ENCODE peak calls at places on chromosome 1, in six cellular contexts. One of them, this sample, is unnamed.

GRCh38 chr1:44053394-44053793 is 22.1 kb upstream of the SLC6A9 start:
- DNase-seq in EH: no peak
- DNase-seq in B cell: no peak
- DNase-seq in WTC11: no peak
- DNase-seq in choroid plexus epithelial cell: no peak
- DNase-seq in mucosa of gallbladder: no peak
- DNase-seq in this sample: no peak

GRCh38 chr1:244020086-244020485 is 31.0 kb upstream of the ZBTB18 start:
- DNase-seq in EH: peak
- DNase-seq in B cell: no peak
- DNase-seq in WTC11: no peak
- DNase-seq in choroid plexus epithelial cell: no peak
- DNase-seq in mucosa of gallbladder: no peak
- DNase-seq in this sample: no peak

GRCh38 chr1:160761886-160762285 is 22.8 kb downstream of the SLAMF7 start:
- DNase-seq in EH: no peak
- DNase-seq in B cell: no peak
- DNase-seq in WTC11: no peak
- DNase-seq in choroid plexus epithelial cell: no peak
- DNase-seq in mucosa of gallbladder: no peak
- DNase-seq in this sample: no peak

GRCh38 chr1:231161711-231162299 is at the start of gene TRIM67:
- DNase-seq in EH: no peak
- DNase-seq in B cell: no peak
- DNase-seq in WTC11: peak
- DNase-seq in choroid plexus epithelial cell: peak
- DNase-seq in mucosa of gallbladder: no peak
- DNase-seq in this sample: no peak

GRCh38 chr1:184150776-184151531 is 99.4 kb downstream of the TSEN15 start:
- DNase-seq in EH: peak
- DNase-seq in B cell: no peak
- DNase-seq in WTC11: no peak
- DNase-seq in choroid plexus epithelial cell: peak
- DNase-seq in mucosa of gallbladder: no peak
- DNase-seq in this sample: peak

GRCh38 chr1:204872262-204872881 is 1.7 kb downstream of the NFASC start:
- DNase-seq in EH: peak
- DNase-seq in B cell: no peak
- DNase-seq in WTC11: no peak
- DNase-seq in choroid plexus epithelial cell: no peak
- DNase-seq in mucosa of gallbladder: no peak
- DNase-seq in this sample: no peak

GRCh38 chr1:236307437-236307836 is 25.7 kb upstream of the ERO1B start:
- DNase-seq in EH: no peak
- DNase-seq in B cell: no peak
- DNase-seq in WTC11: no peak
- DNase-seq in choroid plexus epithelial cell: no peak
- DNase-seq in mucosa of gallbladder: no peak
- DNase-seq in this sample: no peak

GRCh38 chr1:27322569-27323116 is 680 bp downstream of the TMEM222 start:
- DNase-seq in EH: no peak
- DNase-seq in B cell: no peak
- DNase-seq in WTC11: no peak
- DNase-seq in choroid plexus epithelial cell: no peak
- DNase-seq in mucosa of gallbladder: no peak
- DNase-seq in this sample: no peak

GRCh38 chr1:70210820-70211219 is 5.4 kb upstream of the LRRC40 start:
- DNase-seq in EH: no peak
- DNase-seq in B cell: no peak
- DNase-seq in WTC11: no peak
- DNase-seq in choroid plexus epithelial cell: no peak
- DNase-seq in mucosa of gallbladder: no peak
- DNase-seq in this sample: no peak

GRCh38 chr1:205698921-205699320 is 18.6 kb upstream of the SLC45A3 start:
- DNase-seq in EH: no peak
- DNase-seq in B cell: no peak
- DNase-seq in WTC11: no peak
- DNase-seq in choroid plexus epithelial cell: no peak
- DNase-seq in mucosa of gallbladder: no peak
- DNase-seq in this sample: no peak

GRCh38 chr1:68464891-68465290 is 15.1 kb upstream of the RPE65 start:
- DNase-seq in EH: no peak
- DNase-seq in B cell: no peak
- DNase-seq in WTC11: peak
- DNase-seq in choroid plexus epithelial cell: peak
- DNase-seq in mucosa of gallbladder: no peak
- DNase-seq in this sample: no peak

GRCh38 chr1:119359730-119360129 is 8.9 kb upstream of the HAO2 start:
- DNase-seq in EH: no peak
- DNase-seq in B cell: no peak
- DNase-seq in WTC11: no peak
- DNase-seq in choroid plexus epithelial cell: no peak
- DNase-seq in mucosa of gallbladder: no peak
- DNase-seq in this sample: no peak

GRCh38 chr1:245878585-245878984 is 628.5 kb downstream of the SMYD3 start:
- DNase-seq in EH: peak
- DNase-seq in B cell: no peak
- DNase-seq in WTC11: no peak
- DNase-seq in choroid plexus epithelial cell: peak
- DNase-seq in mucosa of gallbladder: no peak
- DNase-seq in this sample: no peak

GRCh38 chr1:36882536-36883285 is 151.6 kb downstream of the GRIK3 start:
- DNase-seq in EH: no peak
- DNase-seq in B cell: no peak
- DNase-seq in WTC11: no peak
- DNase-seq in choroid plexus epithelial cell: no peak
- DNase-seq in mucosa of gallbladder: peak
- DNase-seq in this sample: no peak

GRCh38 chr1:160859166-160859565 is 3.5 kb downstream of the CD244 start:
- DNase-seq in EH: no peak
- DNase-seq in B cell: no peak
- DNase-seq in WTC11: no peak
- DNase-seq in choroid plexus epithelial cell: no peak
- DNase-seq in mucosa of gallbladder: no peak
- DNase-seq in this sample: no peak